ENCODE peak calls at places on chromosomes 5 and 9, in four cellular contexts. I is astrocyte of the spinal cord, X is OCI-M1, Z is GM04504. W is an unnamed sample.

GRCh38 chr5:132895719-132896305 is 22.3 kb downstream of the LEAP2 start:
- DNase-seq in Z (no peak), I (no peak), X (no peak), W (no peak)

GRCh38 chr9:70080481-70081119 is 37.0 kb downstream of the MAMDC2 start:
- DNase-seq in I (peak), X (no peak), Z (peak), W (no peak)

GRCh38 chr9:94656190-94656589 is 16.9 kb upstream of the FBP1 start:
- DNase-seq in Z (no peak), X (peak), I (no peak), W (peak)

GRCh38 chr5:35438288-35438687 is 179.4 kb upstream of the SPEF2 start:
- DNase-seq in X (no peak), Z (no peak), I (peak), W (no peak)

GRCh38 chr5:5217371-5217770 is 77.2 kb downstream of the ADAMTS16 start:
- DNase-seq in Z (no peak), X (no peak), I (peak), W (no peak)

GRCh38 chr9:83927591-83927990 is 6.4 kb upstream of the KIF27 start:
- DNase-seq in Z (no peak), X (no peak), I (no peak), W (no peak)

GRCh38 chr5:179699640-179700298 is 1.0 kb downstream of the CANX start:
- DNase-seq in Z (no peak), I (peak), X (peak), W (peak)

GRCh38 chr5:6950872-6951271 is 237.6 kb downstream of the TENT4A start:
- DNase-seq in Z (no peak), I (no peak), X (no peak), W (no peak)

GRCh38 chr9:4820172-4820571 is 27.4 kb downstream of the RCL1 start:
- DNase-seq in Z (no peak), X (no peak), I (no peak), W (no peak)

GRCh38 chr5:44329716-44330115 is 59.5 kb downstream of the FGF10 start:
- DNase-seq in I (no peak), Z (no peak), X (peak), W (no peak)